ENCODE peak calls at places on chromosomes 12 and 14, in nine cellular contexts. One of them, this sample, is unnamed.

GRCh38 chr12:10716704-10717315 is 6.3 kb downstream of the YBX3 start:
- DNase-seq in gastrocnemius medialis: peak; percentile 92
- DNase-seq in nephron progenitor cell: peak; percentile 29
- DNase-seq in hepatocyte: peak; percentile 74
- DNase-seq in GM10248: no peak
- DNase-seq in CD4-positive, alpha-beta T cell: no peak
- DNase-seq in neural progenitor cell: peak; percentile 8
- DNase-seq in astrocyte: peak; percentile 93
- DNase-seq in chondrocyte: peak; percentile 86
- DNase-seq in this sample: no peak

GRCh38 chr12:34601689-34602088 is 579.4 kb downstream of the ALG10 start:
- DNase-seq in hepatocyte: no peak
- DNase-seq in CD4-positive, alpha-beta T cell: no peak
- DNase-seq in neural progenitor cell: no peak
- DNase-seq in nephron progenitor cell: no peak
- DNase-seq in astrocyte: no peak
- DNase-seq in gastrocnemius medialis: peak; percentile 5
- DNase-seq in chondrocyte: peak; percentile 36
- DNase-seq in GM10248: peak; percentile 2
- DNase-seq in this sample: peak; percentile 0

GRCh38 chr12:122943196-122943595 is 23.1 kb downstream of the ABCB9 start:
- DNase-seq in chondrocyte: no peak
- DNase-seq in neural progenitor cell: no peak
- DNase-seq in GM10248: no peak
- DNase-seq in gastrocnemius medialis: no peak
- DNase-seq in CD4-positive, alpha-beta T cell: no peak
- DNase-seq in astrocyte: no peak
- DNase-seq in hepatocyte: no peak
- DNase-seq in nephron progenitor cell: no peak
- DNase-seq in this sample: no peak

GRCh38 chr14:95482967-95483842 is 33.2 kb downstream of the SYNE3 start:
- DNase-seq in nephron progenitor cell: no peak
- DNase-seq in gastrocnemius medialis: peak; percentile 80
- DNase-seq in neural progenitor cell: no peak
- DNase-seq in CD4-positive, alpha-beta T cell: no peak
- DNase-seq in chondrocyte: no peak
- DNase-seq in astrocyte: peak; percentile 93
- DNase-seq in GM10248: no peak
- DNase-seq in hepatocyte: peak; percentile 90
- DNase-seq in this sample: no peak

GRCh38 chr14:97033556-97034081 is 236.4 kb downstream of the VRK1 start:
- DNase-seq in hepatocyte: no peak
- DNase-seq in nephron progenitor cell: no peak
- DNase-seq in GM10248: no peak
- DNase-seq in gastrocnemius medialis: no peak
- DNase-seq in chondrocyte: no peak
- DNase-seq in neural progenitor cell: peak; percentile 18
- DNase-seq in astrocyte: no peak
- DNase-seq in CD4-positive, alpha-beta T cell: no peak
- DNase-seq in this sample: no peak

GRCh38 chr14:22883191-22883976 is at the start of gene REM2:
- DNase-seq in astrocyte: no peak
- DNase-seq in nephron progenitor cell: peak; percentile 20
- DNase-seq in CD4-positive, alpha-beta T cell: no peak
- DNase-seq in GM10248: no peak
- DNase-seq in gastrocnemius medialis: no peak
- DNase-seq in neural progenitor cell: peak; percentile 64
- DNase-seq in hepatocyte: peak; percentile 26
- DNase-seq in chondrocyte: no peak
- DNase-seq in this sample: no peak

GRCh38 chr12:69846976-69847375 is 21.9 kb downstream of the MYRFL start:
- DNase-seq in nephron progenitor cell: no peak
- DNase-seq in GM10248: no peak
- DNase-seq in hepatocyte: no peak
- DNase-seq in neural progenitor cell: no peak
- DNase-seq in CD4-positive, alpha-beta T cell: no peak
- DNase-seq in astrocyte: no peak
- DNase-seq in chondrocyte: no peak
- DNase-seq in gastrocnemius medialis: no peak
- DNase-seq in this sample: no peak

GRCh38 chr12:66683822-66684221 is 4.9 kb upstream of the GRIP1 start:
- DNase-seq in astrocyte: no peak
- DNase-seq in chondrocyte: no peak
- DNase-seq in hepatocyte: no peak
- DNase-seq in gastrocnemius medialis: no peak
- DNase-seq in CD4-positive, alpha-beta T cell: no peak
- DNase-seq in neural progenitor cell: no peak
- DNase-seq in GM10248: no peak
- DNase-seq in nephron progenitor cell: no peak
- DNase-seq in this sample: no peak

GRCh38 chr14:21332950-21333349 is 50.9 kb downstream of the SUPT16H start:
- DNase-seq in gastrocnemius medialis: no peak
- DNase-seq in neural progenitor cell: no peak
- DNase-seq in hepatocyte: no peak
- DNase-seq in CD4-positive, alpha-beta T cell: no peak
- DNase-seq in nephron progenitor cell: no peak
- DNase-seq in chondrocyte: no peak
- DNase-seq in astrocyte: no peak
- DNase-seq in GM10248: no peak
- DNase-seq in this sample: no peak

DNA sequence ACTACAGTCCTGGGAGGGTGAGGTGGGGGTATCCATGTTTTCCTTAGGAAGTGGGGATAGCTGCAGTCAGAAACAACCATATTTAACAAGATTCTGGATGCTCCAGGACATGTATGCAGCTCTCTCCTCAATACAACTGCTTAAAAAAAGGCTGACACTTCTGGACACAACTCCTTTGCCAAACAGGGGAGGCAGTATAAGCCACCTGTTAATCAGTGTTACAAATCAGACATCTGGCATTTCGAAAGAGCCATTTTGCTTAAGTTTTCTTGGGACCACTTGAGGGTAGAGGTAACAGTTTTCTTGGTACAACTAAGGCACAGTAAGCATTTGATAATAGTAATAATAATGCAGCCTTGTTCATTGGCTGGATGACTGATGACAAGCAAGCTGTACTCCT is 47.1 kb downstream of the RPGRIP1 start:
- DNase-seq in nephron progenitor cell: no peak
- DNase-seq in astrocyte: no peak
- DNase-seq in GM10248: no peak
- DNase-seq in gastrocnemius medialis: no peak
- DNase-seq in CD4-positive, alpha-beta T cell: no peak
- DNase-seq in hepatocyte: no peak
- DNase-seq in chondrocyte: no peak
- DNase-seq in neural progenitor cell: no peak
- DNase-seq in this sample: no peak
- TF ChIP-seq CTCF in nephron progenitor cell: no peak
- TF ChIP-seq CTCF in astrocyte: no peak
- TF ChIP-seq CTCF in GM10248: no peak
- TF ChIP-seq CTCF in gastrocnemius medialis: no peak
- TF ChIP-seq CTCF in CD4-positive, alpha-beta T cell: no peak
- TF ChIP-seq CTCF in hepatocyte: no peak
- TF ChIP-seq CTCF in chondrocyte: no peak
- TF ChIP-seq CTCF in neural progenitor cell: peak; percentile 24
- TF ChIP-seq CTCF in this sample: no peak

GRCh38 chr14:35403397-35404245 is 928 bp downstream of the NFKBIA start:
- DNase-seq in hepatocyte: peak; percentile 97
- DNase-seq in GM10248: peak; percentile 92
- DNase-seq in CD4-positive, alpha-beta T cell: peak; percentile 95
- DNase-seq in gastrocnemius medialis: peak; percentile 98
- DNase-seq in nephron progenitor cell: peak; percentile 86
- DNase-seq in astrocyte: peak; percentile 77
- DNase-seq in chondrocyte: peak; percentile 97
- DNase-seq in neural progenitor cell: peak; percentile 94
- DNase-seq in this sample: peak; percentile 93

GRCh38 chr14:35405304-35405996 is 901 bp upstream of the NFKBIA start:
- DNase-seq in gastrocnemius medialis: peak; percentile 66
- DNase-seq in GM10248: no peak
- DNase-seq in CD4-positive, alpha-beta T cell: no peak
- DNase-seq in nephron progenitor cell: no peak
- DNase-seq in chondrocyte: no peak
- DNase-seq in astrocyte: no peak
- DNase-seq in hepatocyte: peak; percentile 56
- DNase-seq in neural progenitor cell: peak; percentile 20
- DNase-seq in this sample: no peak

GRCh38 chr14:35406090-35406489 is 1.5 kb upstream of the NFKBIA start:
- DNase-seq in astrocyte: no peak
- DNase-seq in nephron progenitor cell: no peak
- DNase-seq in gastrocnemius medialis: no peak
- DNase-seq in hepatocyte: no peak
- DNase-seq in chondrocyte: no peak
- DNase-seq in GM10248: no peak
- DNase-seq in neural progenitor cell: no peak
- DNase-seq in CD4-positive, alpha-beta T cell: no peak
- DNase-seq in this sample: no peak

GRCh38 chr14:35404246-35404495 is 378 bp downstream of the NFKBIA start:
- DNase-seq in CD4-positive, alpha-beta T cell: no peak
- DNase-seq in hepatocyte: no peak
- DNase-seq in gastrocnemius medialis: no peak
- DNase-seq in chondrocyte: no peak
- DNase-seq in GM10248: no peak
- DNase-seq in astrocyte: no peak
- DNase-seq in neural progenitor cell: no peak
- DNase-seq in nephron progenitor cell: no peak
- DNase-seq in this sample: no peak

DNA sequence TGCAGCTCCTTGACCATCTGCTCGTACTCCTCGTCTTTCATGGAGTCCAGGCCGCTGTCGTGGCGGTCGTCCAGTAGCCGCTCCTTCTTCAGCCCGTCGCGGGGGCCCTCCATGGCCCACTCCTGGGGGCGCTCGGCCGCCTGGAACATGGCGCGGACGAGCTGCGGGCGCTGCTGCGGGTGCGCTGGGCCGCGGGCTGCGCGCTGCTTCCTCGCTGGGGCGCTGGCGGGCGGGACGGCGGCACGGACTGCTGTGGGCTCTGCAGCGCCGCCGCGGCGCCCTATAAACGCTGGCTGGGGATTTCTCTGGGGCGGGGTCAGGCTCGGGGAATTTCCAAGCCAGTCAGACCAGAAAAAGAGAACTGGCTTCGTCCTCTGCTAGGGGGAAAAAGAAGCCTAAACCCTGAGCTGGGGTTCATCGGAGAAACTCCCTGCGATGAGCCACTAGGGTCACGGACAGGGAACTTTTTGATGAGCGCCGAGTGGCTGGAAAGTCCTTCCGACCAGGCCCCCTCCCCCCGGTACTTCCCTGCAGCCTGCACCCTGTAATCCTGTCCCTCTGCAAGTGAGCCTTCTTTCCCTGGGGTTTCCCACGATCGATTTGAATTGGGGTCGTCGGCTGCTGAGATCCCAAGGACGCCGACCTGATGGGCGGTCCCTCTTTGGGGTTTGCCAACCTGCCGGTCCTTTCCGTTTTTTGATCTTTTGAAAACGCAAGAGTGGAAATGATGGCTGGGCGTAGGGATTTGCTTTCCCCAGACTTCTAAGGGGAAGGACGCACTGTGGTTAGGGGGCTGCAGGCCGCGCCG is at the start of gene NFKBIA:
- DNase-seq in hepatocyte: peak; percentile 96
- DNase-seq in GM10248: peak; percentile 88
- DNase-seq in chondrocyte: no peak
- DNase-seq in neural progenitor cell: peak; percentile 92
- DNase-seq in CD4-positive, alpha-beta T cell: peak; percentile 92
- DNase-seq in astrocyte: peak; percentile 69
- DNase-seq in gastrocnemius medialis: peak; percentile 91
- DNase-seq in nephron progenitor cell: peak; percentile 87
- DNase-seq in this sample: peak; percentile 98
- TF ChIP-seq CTCF in hepatocyte: peak; percentile 30
- TF ChIP-seq CTCF in GM10248: peak; percentile 47
- TF ChIP-seq CTCF in chondrocyte: peak; percentile 73
- TF ChIP-seq CTCF in neural progenitor cell: peak; percentile 53
- TF ChIP-seq CTCF in CD4-positive, alpha-beta T cell: peak; percentile 34
- TF ChIP-seq CTCF in astrocyte: peak; percentile 3
- TF ChIP-seq CTCF in gastrocnemius medialis: no peak
- TF ChIP-seq CTCF in nephron progenitor cell: no peak
- TF ChIP-seq CTCF in this sample: no peak

DNA sequence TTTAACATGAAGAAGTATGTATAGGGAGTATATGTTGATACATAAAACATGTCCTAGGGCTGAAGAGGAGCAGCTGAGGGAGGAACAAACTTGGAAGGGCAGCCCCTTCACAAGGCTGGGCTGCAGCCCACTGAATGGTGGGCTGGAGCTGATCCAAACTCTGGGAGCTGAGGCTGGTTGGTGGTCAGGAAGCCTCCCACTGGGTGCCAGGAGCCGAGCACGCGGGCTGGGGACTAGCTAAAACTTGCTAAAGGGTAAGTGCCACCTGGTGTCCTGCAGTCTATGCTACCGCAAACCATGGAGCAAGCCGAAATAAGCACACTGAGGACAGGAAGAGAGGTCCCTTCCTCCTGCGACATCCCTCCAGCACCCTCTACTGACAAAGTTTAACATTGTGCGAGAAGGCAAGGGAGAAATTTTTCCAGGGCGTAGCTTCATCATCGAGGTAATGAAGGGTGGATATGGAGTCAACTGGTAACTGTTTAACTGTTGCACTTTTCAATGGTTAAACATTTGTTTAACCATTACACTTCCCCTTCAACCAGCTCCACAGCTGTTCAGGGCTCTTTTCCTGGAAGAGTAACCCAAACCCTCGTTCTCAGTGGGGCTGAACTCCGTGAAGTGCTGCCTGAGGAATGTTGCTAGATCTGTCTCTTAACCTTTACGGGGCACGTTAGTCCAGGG is 42.2 kb downstream of the EGLN3 start:
- DNase-seq in hepatocyte: peak; percentile 23
- DNase-seq in nephron progenitor cell: no peak
- DNase-seq in neural progenitor cell: no peak
- DNase-seq in astrocyte: no peak
- DNase-seq in chondrocyte: no peak
- DNase-seq in gastrocnemius medialis: no peak
- DNase-seq in GM10248: no peak
- DNase-seq in CD4-positive, alpha-beta T cell: no peak
- DNase-seq in this sample: no peak
- TF ChIP-seq CTCF in hepatocyte: peak; percentile 29
- TF ChIP-seq CTCF in nephron progenitor cell: no peak
- TF ChIP-seq CTCF in neural progenitor cell: no peak
- TF ChIP-seq CTCF in astrocyte: no peak
- TF ChIP-seq CTCF in chondrocyte: peak; percentile 26
- TF ChIP-seq CTCF in gastrocnemius medialis: no peak
- TF ChIP-seq CTCF in GM10248: no peak
- TF ChIP-seq CTCF in CD4-positive, alpha-beta T cell: no peak
- TF ChIP-seq CTCF in this sample: no peak

GRCh38 chr12:116880817-116881324 is 370 bp downstream of the HRK start:
- DNase-seq in CD4-positive, alpha-beta T cell: no peak
- DNase-seq in gastrocnemius medialis: no peak
- DNase-seq in nephron progenitor cell: peak; percentile 74
- DNase-seq in astrocyte: peak; percentile 38
- DNase-seq in hepatocyte: peak; percentile 75
- DNase-seq in GM10248: peak; percentile 69
- DNase-seq in chondrocyte: no peak
- DNase-seq in neural progenitor cell: peak; percentile 75
- DNase-seq in this sample: peak; percentile 53

GRCh38 chr12:116881325-116881866 is at the start of gene HRK:
- DNase-seq in astrocyte: no peak
- DNase-seq in CD4-positive, alpha-beta T cell: no peak
- DNase-seq in gastrocnemius medialis: no peak
- DNase-seq in neural progenitor cell: no peak
- DNase-seq in GM10248: no peak
- DNase-seq in nephron progenitor cell: no peak
- DNase-seq in chondrocyte: no peak
- DNase-seq in hepatocyte: no peak
- DNase-seq in this sample: no peak

GRCh38 chr12:116880213-116880816 is 926 bp downstream of the HRK start:
- DNase-seq in chondrocyte: no peak
- DNase-seq in gastrocnemius medialis: no peak
- DNase-seq in CD4-positive, alpha-beta T cell: no peak
- DNase-seq in nephron progenitor cell: no peak
- DNase-seq in neural progenitor cell: peak; percentile 17
- DNase-seq in GM10248: no peak
- DNase-seq in hepatocyte: no peak
- DNase-seq in astrocyte: no peak
- DNase-seq in this sample: peak; percentile 18

GRCh38 chr12:116881867-116882507 is 746 bp upstream of the HRK start:
- DNase-seq in GM10248: no peak
- DNase-seq in astrocyte: no peak
- DNase-seq in hepatocyte: no peak
- DNase-seq in CD4-positive, alpha-beta T cell: no peak
- DNase-seq in nephron progenitor cell: peak; percentile 13
- DNase-seq in neural progenitor cell: peak; percentile 25
- DNase-seq in chondrocyte: no peak
- DNase-seq in gastrocnemius medialis: no peak
- DNase-seq in this sample: no peak

DNA sequence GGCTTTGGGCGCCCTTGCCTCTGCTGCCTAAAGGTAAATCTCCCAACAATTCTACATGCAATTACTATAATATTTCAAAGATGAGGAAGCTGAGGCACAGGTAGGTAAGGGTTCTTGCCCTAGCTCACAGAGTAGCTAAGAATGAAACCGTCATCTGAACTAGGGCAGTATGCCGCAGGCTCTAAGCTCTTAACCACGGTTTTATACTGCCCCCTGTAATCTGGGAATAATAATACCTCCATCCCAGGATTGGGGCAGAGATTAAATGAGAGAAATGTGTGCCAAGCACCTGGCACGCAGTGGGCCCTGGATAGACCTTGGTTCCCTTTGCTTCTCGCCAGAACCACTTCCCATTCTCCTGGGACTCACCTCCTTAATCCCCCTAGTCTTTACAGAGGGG is 1.5 kb upstream of the HRK start:
- DNase-seq in neural progenitor cell: peak; percentile 49
- DNase-seq in hepatocyte: no peak
- DNase-seq in GM10248: peak; percentile 26
- DNase-seq in gastrocnemius medialis: no peak
- DNase-seq in astrocyte: no peak
- DNase-seq in chondrocyte: no peak
- DNase-seq in nephron progenitor cell: no peak
- DNase-seq in CD4-positive, alpha-beta T cell: no peak
- DNase-seq in this sample: no peak
- TF ChIP-seq CTCF in neural progenitor cell: peak; percentile 43
- TF ChIP-seq CTCF in hepatocyte: no peak
- TF ChIP-seq CTCF in GM10248: peak; percentile 13
- TF ChIP-seq CTCF in gastrocnemius medialis: no peak
- TF ChIP-seq CTCF in astrocyte: peak; percentile 33
- TF ChIP-seq CTCF in chondrocyte: peak; percentile 77
- TF ChIP-seq CTCF in nephron progenitor cell: no peak
- TF ChIP-seq CTCF in CD4-positive, alpha-beta T cell: no peak
- TF ChIP-seq CTCF in this sample: no peak

This sample was measured in activated B cell treated with CpG ODN at 0.5 μM for 24 hours.